ENCODE peak calls at places on chromosomes 6 and 20, in five cellular contexts. X is psoas muscle, Q is left ventricle myocardium inferior, E is AG09309, R is HL-60. I is an unnamed sample.

GRCh38 chr20:38452880-38453624 is 17.9 kb upstream of the SNHG17 start:
- DNase-seq in X (no peak), Q (no peak), E (no peak), R (no peak), I (no peak)

GRCh38 chr20:47315339-47315662 is 41.2 kb downstream of the ZMYND8 start:
- DNase-seq in X (peak), Q (no peak), E (no peak), R (no peak), I (no peak)

GRCh38 chr20:3819413-3820047 is 817 bp upstream of the AP5S1 start:
- DNase-seq in X (no peak), Q (no peak), E (no peak), R (no peak), I (no peak)

GRCh38 chr6:133681880-133682279 is 207.0 kb upstream of the TCF21 start:
- DNase-seq in X (no peak), Q (no peak), E (no peak), R (no peak), I (no peak)

GRCh38 chr6:6890400-6890858 is 217.3 kb upstream of the RREB1 start:
- DNase-seq in X (peak), Q (peak), E (no peak), R (peak), I (no peak)

GRCh38 chr20:21224217-21224616 is 78.9 kb upstream of the XRN2 start:
- DNase-seq in X (no peak), Q (no peak), E (no peak), R (no peak), I (no peak)

GRCh38 chr6:30787954-30788353 is 43.6 kb upstream of the IER3 start:
- DNase-seq in X (no peak), Q (no peak), E (no peak), R (peak), I (no peak)

GRCh38 chr6:21942910-21943309 is 349.4 kb downstream of the SOX4 start:
- DNase-seq in X (no peak), Q (no peak), E (no peak), R (no peak), I (no peak)

GRCh38 chr6:33508935-33509926 is 54.9 kb downstream of the ZBTB9 start:
- DNase-seq in X (no peak), Q (no peak), E (no peak), R (no peak), I (no peak)

GRCh38 chr6:1086446-1086845 is 225.5 kb upstream of the FOXQ1 start:
- DNase-seq in X (no peak), Q (no peak), E (no peak), R (no peak), I (no peak)

GRCh38 chr6:136723780-136724179 is 68.5 kb downstream of the MAP3K5 start:
- DNase-seq in X (no peak), Q (no peak), E (no peak), R (peak), I (no peak)

GRCh38 chr6:139801571-139802321 is 427.3 kb upstream of the CITED2 start:
- DNase-seq in X (no peak), Q (no peak), E (no peak), R (no peak), I (no peak)

GRCh38 chr20:17762243-17762872 is 62.6 kb downstream of the BANF2 start:
- DNase-seq in X (no peak), Q (no peak), E (no peak), R (no peak), I (no peak)

GRCh38 chr6:136647363-136647763 is 97.1 kb upstream of the MAP7 start:
- DNase-seq in X (no peak), Q (no peak), E (no peak), R (no peak), I (no peak)

GRCh38 chr6:112503210-112503609 is 156.1 kb downstream of the RFPL4B start:
- DNase-seq in X (no peak), Q (no peak), E (no peak), R (no peak), I (no peak)

GRCh38 chr6:54377776-54378175 is 69.5 kb downstream of the TINAG start:
- DNase-seq in X (no peak), Q (no peak), E (no peak), R (no peak), I (no peak)

GRCh38 chr20:59221049-59221748 is 57.6 kb downstream of the ZNF831 start:
- DNase-seq in X (no peak), Q (peak), E (no peak), R (no peak), I (no peak)

GRCh38 chr6:81762132-81762531 is 9.7 kb upstream of the TENT5A start:
- DNase-seq in X (no peak), Q (no peak), E (no peak), R (no peak), I (no peak)

GRCh38 chr6:28423546-28423945 is 19.7 kb downstream of the ZSCAN23 start:
- DNase-seq in X (no peak), Q (no peak), E (no peak), R (no peak), I (no peak)

GRCh38 chr20:7106910-7107309 is 339.4 kb downstream of the BMP2 start:
- DNase-seq in X (no peak), Q (no peak), E (no peak), R (no peak), I (no peak)

GRCh38 chr6:110446405-110446804 is 30.0 kb downstream of the SLC22A16 start:
- DNase-seq in X (no peak), Q (no peak), E (no peak), R (no peak), I (no peak)

GRCh38 chr20:56795492-56795891 is 166.4 kb downstream of the TFAP2C start:
- DNase-seq in X (no peak), Q (no peak), E (no peak), R (no peak), I (no peak)

GRCh38 chr20:52305843-52306242 is 114.3 kb upstream of the ZFP64 start:
- DNase-seq in X (no peak), Q (no peak), E (no peak), R (no peak), I (no peak)

GRCh38 chr20:62609811-62610757 is 32.2 kb upstream of the SLCO4A1 start:
- DNase-seq in X (no peak), Q (no peak), E (no peak), R (no peak), I (no peak)

GRCh38 chr6:10309826-10310405 is 105.0 kb downstream of the TFAP2A start:
- DNase-seq in X (no peak), Q (no peak), E (no peak), R (no peak), I (no peak)

GRCh38 chr6:72657798-72658197 is 35.9 kb downstream of the KCNQ5 start:
- DNase-seq in X (no peak), Q (no peak), E (no peak), R (no peak), I (no peak)

GRCh38 chr20:58519940-58520712 is 4.9 kb upstream of the APCDD1L start:
- DNase-seq in X (no peak), Q (no peak), E (no peak), R (no peak), I (no peak)

GRCh38 chr20:64053841-64054661 is 4.6 kb upstream of the SOX18 start:
- DNase-seq in X (peak), Q (peak), E (no peak), R (no peak), I (no peak)

GRCh38 chr6:15021074-15021473 is 224.8 kb upstream of the JARID2 start:
- DNase-seq in X (no peak), Q (no peak), E (no peak), R (no peak), I (no peak)

GRCh38 chr6:14738933-14739332 is 506.9 kb upstream of the JARID2 start:
- DNase-seq in X (no peak), Q (no peak), E (no peak), R (no peak), I (no peak)

GRCh38 chr20:23086056-23086551 is at the start of gene CD93:
- DNase-seq in X (no peak), Q (no peak), E (no peak), R (no peak), I (peak)

GRCh38 chr6:44257007-44257752 is at the start of gene SLC35B2:
- DNase-seq in X (peak), Q (peak), E (no peak), R (peak), I (peak)

GRCh38 chr6:43297644-43298564 is at the start of gene SLC22A7:
- DNase-seq in X (no peak), Q (peak), E (no peak), R (no peak), I (no peak)

GRCh38 chr6:4983322-4983721 is 20.5 kb downstream of the RPP40 start:
- DNase-seq in X (no peak), Q (no peak), E (no peak), R (peak), I (no peak)
- H3K4me3 ChIP-seq in X (no peak), Q (no peak), E (no peak), R (no peak), I (no peak)

GRCh38 chr6:142045380-142046270 is 87.1 kb upstream of the GJE1 start:
- DNase-seq in X (no peak), Q (no peak), E (peak), R (no peak), I (no peak)
- TF ChIP-seq CTCF in X (no peak), Q (no peak), E (peak), R (no peak), I (peak)

DNA sequence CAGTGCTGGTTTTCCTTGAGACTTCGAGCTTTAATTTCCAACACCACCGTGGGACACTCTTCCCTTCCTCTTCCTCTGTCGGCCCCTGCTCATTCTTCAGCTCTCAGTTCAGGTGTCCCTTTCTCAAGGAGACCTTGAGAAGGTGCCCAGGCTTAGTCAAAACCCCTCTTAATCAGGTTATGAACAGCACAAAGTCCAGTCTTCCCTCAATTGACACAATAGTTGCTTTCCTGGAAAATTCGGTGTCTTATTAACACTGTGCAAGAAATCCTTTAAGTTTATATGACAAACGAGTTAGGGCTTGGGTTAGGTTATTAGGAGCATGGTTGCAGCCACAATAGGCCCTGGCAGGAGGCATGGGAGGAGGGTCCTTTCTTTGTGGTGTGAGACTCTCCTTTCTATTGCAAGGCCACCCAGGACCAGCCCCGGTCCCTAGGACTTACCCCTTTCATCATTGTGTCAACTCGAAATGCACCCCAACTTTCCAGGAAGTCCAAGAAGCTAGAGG is 1.5 kb upstream of the NSFL1C start:
- DNase-seq in X (no peak), Q (no peak), E (no peak), R (no peak), I (no peak)
- H3K4me3 ChIP-seq in X (no peak), Q (no peak), E (no peak), R (no peak), I (no peak)

GRCh38 chr6:96142142-96142541 is 126.4 kb downstream of the FUT9 start:
- DNase-seq in X (no peak), Q (no peak), E (no peak), R (no peak), I (no peak)

DNA sequence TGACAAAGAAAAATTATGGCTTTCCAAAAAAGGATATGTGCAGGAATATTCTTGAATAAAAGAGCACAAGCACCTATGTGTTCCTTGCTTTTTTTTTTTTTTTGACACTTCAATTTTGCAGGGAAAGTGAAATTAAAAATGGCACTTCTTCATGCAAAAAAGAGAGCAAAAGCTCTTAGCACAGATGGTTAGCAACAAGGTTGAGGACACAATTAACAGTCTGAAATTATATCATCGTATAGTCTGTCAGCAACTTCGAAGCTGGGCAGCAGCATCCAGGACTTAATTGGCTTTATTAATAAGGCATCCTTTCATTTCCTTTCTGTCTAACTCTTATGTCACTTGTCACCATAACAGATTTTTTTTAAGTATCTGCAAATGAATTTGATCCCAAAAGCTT is 122.6 kb downstream of the FUT9 start:
- DNase-seq in X (no peak), Q (no peak), E (no peak), R (no peak), I (no peak)
- TF ChIP-seq CTCF in X (no peak), Q (no peak), E (no peak), R (no peak), I (no peak)

DNA sequence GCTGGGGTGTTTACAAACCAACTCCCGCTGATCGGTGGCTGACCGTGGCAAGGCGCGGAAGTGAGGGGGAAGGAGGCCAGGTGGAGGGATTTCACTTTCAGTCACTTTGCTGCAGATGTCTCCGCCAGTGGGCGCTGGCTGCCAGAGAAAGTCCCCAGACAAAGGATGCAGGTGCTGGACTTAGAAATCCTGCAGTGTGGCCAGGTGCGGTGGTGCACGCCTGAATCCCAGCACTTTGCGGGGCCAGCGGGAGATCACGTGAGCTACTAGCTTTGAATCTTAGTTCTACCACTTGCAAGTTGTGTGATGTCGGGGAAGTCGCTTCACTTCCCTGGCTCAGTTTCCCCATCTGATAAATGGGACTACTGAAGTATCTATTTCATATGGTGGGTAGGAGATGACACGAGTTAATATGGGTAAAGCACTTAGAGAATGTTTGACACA is 180.4 kb downstream of the ZNF217 start:
- DNase-seq in X (no peak), Q (no peak), E (no peak), R (no peak), I (no peak)
- H3K4me3 ChIP-seq in X (no peak), Q (no peak), E (no peak), R (no peak), I (no peak)

GRCh38 chr6:138226701-138227315 is 8.5 kb upstream of the PBOV1 start:
- DNase-seq in X (no peak), Q (no peak), E (no peak), R (no peak), I (no peak)

GRCh38 chr6:138229072-138229471 is 10.8 kb upstream of the PBOV1 start:
- DNase-seq in X (no peak), Q (no peak), E (no peak), R (no peak), I (no peak)

GRCh38 chr6:138229663-138230194 is 11.4 kb upstream of the PBOV1 start:
- DNase-seq in X (no peak), Q (no peak), E (no peak), R (no peak), I (no peak)

GRCh38 chr6:138226011-138226410 is 7.7 kb upstream of the PBOV1 start:
- DNase-seq in X (no peak), Q (no peak), E (no peak), R (no peak), I (no peak)

GRCh38 chr6:138227316-138227781 is 9.1 kb upstream of the PBOV1 start:
- DNase-seq in X (no peak), Q (no peak), E (no peak), R (no peak), I (no peak)
- TF ChIP-seq CTCF in X (no peak), Q (no peak), E (no peak), R (no peak), I (no peak)

GRCh38 chr20:16035576-16035975 is 537.7 kb downstream of the KIF16B start:
- DNase-seq in X (no peak), Q (no peak), E (no peak), R (no peak), I (no peak)

GRCh38 chr20:16036331-16036730 is 536.9 kb downstream of the KIF16B start:
- DNase-seq in X (no peak), Q (no peak), E (no peak), R (no peak), I (no peak)

DNA sequence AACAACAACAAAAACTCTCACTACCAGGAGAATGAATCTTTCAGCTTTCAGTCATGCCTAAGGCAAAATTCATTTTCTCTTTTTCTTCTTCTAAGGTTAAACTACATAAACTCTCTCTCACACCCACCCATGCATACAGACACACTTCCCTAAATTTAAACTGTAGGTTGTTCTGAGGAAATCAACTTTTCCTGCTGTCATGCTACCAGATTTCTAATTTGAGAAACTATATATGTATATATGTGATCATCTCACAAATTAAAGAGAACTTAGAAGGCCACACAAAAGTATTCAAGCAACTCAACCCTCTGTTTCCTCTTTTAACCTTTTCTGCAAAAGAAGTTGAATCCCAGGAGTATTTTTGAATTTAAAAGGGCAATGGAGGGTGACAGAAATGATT is 532.5 kb downstream of the KIF16B start:
- DNase-seq in X (no peak), Q (no peak), E (no peak), R (no peak), I (no peak)
- H3K4me3 ChIP-seq in X (no peak), Q (no peak), E (no peak), R (no peak), I (no peak)

DNA sequence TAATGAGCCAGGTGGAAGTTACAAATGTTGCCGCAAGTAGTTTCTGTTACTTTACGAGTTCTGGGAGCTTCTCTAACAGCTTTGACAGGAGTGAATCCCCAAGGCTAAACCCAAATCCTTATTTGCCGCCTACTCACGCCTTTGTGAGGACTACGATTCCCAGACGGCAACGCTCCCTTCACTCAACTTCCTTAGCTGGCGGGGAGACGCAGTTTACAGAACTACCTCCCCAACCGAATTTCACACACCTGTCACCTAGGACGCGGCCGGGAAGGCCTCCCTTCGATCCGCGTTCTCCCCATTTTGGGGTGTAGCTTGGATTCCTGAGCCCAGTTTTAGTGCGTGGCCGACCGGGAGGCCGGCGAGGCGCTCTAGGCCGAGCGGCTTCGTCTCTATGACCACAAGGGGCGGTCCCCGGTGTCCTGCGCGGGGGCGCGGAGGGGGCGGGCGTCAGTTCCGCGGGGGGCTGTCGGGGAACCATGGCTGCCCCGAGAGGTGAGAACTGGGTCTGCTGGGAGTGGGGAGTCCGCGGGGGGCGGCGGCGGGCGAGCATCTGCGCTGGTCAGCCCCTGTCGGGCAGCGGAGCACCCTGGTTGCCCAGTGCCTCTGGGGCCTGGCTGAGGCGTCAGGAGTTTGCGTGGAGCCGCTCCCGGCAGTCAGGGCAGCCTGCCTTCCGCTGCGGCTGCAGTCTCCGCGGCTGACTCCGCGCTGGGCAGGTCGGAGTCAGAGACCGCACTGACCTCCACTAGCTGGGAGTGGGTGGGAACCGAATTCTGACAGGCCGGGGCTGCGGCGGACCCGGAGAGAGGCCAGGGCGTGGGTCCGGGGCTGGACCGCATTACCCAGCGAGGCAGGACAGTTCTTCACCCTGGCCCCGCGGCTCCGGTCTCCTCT is at the start of gene SLC35A1:
- DNase-seq in X (peak), Q (peak), E (peak), R (peak), I (peak)
- TF ChIP-seq CTCF in X (peak), Q (peak), E (no peak), R (no peak), I (peak)

DNA sequence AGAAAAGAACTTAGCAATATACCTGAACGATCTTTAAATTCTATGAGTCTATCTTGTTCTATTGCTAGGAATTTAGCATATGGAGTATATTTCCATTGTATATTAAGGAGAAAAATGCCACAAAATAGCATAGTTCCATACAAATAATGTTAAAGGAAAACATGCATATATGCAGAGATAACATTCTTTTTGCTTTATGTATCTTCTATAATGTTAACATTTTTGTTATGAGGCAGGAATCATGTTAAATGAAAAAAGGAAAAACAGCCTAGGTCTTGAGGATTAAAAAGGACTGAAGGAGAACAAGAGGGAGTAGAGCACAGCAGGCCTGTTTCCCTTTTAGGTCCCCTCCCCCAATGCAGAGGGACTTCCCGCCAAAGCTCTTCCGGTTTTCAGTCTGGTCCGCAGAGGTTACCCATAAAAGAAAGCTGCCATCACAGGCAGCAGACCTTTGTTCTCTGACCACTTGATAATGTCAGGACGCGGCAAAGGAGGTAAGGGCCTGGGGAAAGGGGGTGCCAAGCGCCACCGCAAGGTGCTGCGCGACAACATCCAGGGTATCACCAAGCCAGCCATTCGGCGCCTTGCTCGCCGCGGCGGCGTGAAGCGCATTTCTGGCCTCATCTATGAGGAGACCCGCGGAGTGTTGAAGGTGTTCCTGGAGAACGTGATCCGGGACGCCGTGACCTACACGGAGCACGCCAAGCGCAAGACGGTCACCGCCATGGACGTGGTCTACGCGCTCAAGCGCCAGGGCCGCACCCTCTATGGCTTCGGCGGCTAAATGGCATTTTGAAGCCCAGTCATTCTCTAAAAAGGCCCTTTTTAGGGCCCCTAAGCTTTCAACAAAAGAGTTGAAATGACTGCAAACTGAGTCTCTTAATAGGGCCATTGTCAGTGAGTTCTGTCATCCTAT is 108.4 kb upstream of the PRSS16 start:
- DNase-seq in X (no peak), Q (peak), E (no peak), R (peak), I (no peak)
- H3K4me3 ChIP-seq in X (peak), Q (peak), E (peak), R (peak), I (peak)

I was measured in tibial artery.